ENCODE peak calls at places on chromosomes 12 and 14, in eight cellular contexts. S is fibroblast of lung, V is astrocyte of the cerebellum, I is A549, B is hepatocyte, Y is heart right ventricle, T is stomach, F is HCT116. P is an unnamed sample.

GRCh38 chr12:122028601-122029560 is 7.2 kb downstream of the BCL7A start:
- DNase-seq in F (no peak), B (no peak), S (no peak), I (no peak), T (no peak), Y (no peak), V (no peak), P (no peak)

GRCh38 chr14:64930085-64930843 is 12.3 kb downstream of the GPX2 start:
- DNase-seq in B (no peak), S (no peak), V (no peak), Y (no peak), F (no peak), I (no peak), T (no peak), P (no peak)

GRCh38 chr14:37974421-37974820 is 233.3 kb upstream of the SSTR1 start:
- DNase-seq in B (no peak), Y (no peak), S (no peak), I (no peak), F (no peak), V (no peak), T (no peak), P (no peak)

GRCh38 chr12:94812345-94812744 is 162.0 kb upstream of the TMCC3 start:
- DNase-seq in S (no peak), I (no peak), B (no peak), Y (no peak), F (no peak), T (no peak), V (no peak), P (no peak)

GRCh38 chr12:68565391-68565903 is 45.3 kb upstream of the RAP1B start:
- DNase-seq in T (no peak), I (no peak), B (peak), Y (no peak), V (peak), S (peak), F (no peak), P (no peak)

GRCh38 chr14:68976160-68977067 is 2.7 kb downstream of the ACTN1 start:
- DNase-seq in T (no peak), S (peak), V (no peak), Y (peak), I (no peak), F (no peak), B (peak), P (no peak)

GRCh38 chr12:49296034-49296835 is 1.3 kb downstream of the PRPH start:
- DNase-seq in I (peak), S (no peak), T (peak), Y (no peak), F (no peak), V (no peak), B (peak), P (no peak)

GRCh38 chr12:32217354-32218310 is 111.0 kb downstream of the BICD1 start:
- DNase-seq in Y (no peak), F (no peak), V (peak), B (no peak), I (peak), S (peak), T (no peak), P (peak)

GRCh38 chr12:24014853-24015590 is 65.6 kb upstream of the SOX5 start:
- DNase-seq in F (no peak), Y (no peak), V (no peak), B (no peak), S (no peak), T (no peak), I (no peak), P (no peak)

GRCh38 chr12:104671407-104672095 is 214.8 kb downstream of the CHST11 start:
- DNase-seq in I (peak), S (peak), V (peak), F (peak), Y (peak), T (peak), B (peak), P (peak)

GRCh38 chr14:22598099-22598895 is at the start of gene ABHD4:
- DNase-seq in B (peak), S (peak), V (no peak), F (no peak), I (peak), Y (peak), T (peak), P (no peak)

GRCh38 chr14:22600027-22600426 is 1.9 kb downstream of the ABHD4 start:
- DNase-seq in Y (no peak), B (no peak), V (no peak), F (no peak), T (no peak), I (no peak), S (no peak), P (no peak)

GRCh38 chr14:22598896-22599244 is 770 bp downstream of the ABHD4 start:
- DNase-seq in B (peak), T (peak), F (peak), I (peak), S (peak), V (peak), Y (no peak), P (no peak)

GRCh38 chr14:22597771-22598098 is 365 bp upstream of the ABHD4 start:
- DNase-seq in V (no peak), S (peak), B (no peak), F (no peak), I (no peak), T (no peak), Y (no peak), P (no peak)

GRCh38 chr14:22599349-22599748 is 1.2 kb downstream of the ABHD4 start:
- DNase-seq in V (no peak), B (no peak), S (no peak), I (no peak), T (no peak), F (no peak), Y (no peak), P (no peak)
- H3K4me3 ChIP-seq in V (peak), B (peak), S (peak), I (peak), T (peak), F (no peak), Y (peak), P (peak)

GRCh38 chr14:81164167-81164774 is 56.5 kb downstream of the GTF2A1 start:
- DNase-seq in S (peak), F (peak), B (peak), T (peak), V (peak), I (peak), Y (peak), P (peak)
- TF ChIP-seq CTCF in S (peak), F (peak), B (peak), T (no peak), V (peak), I (peak), Y (peak), P (peak)

GRCh38 chr14:91317381-91318313 is 73.1 kb upstream of the GPR68 start:
- DNase-seq in V (no peak), I (no peak), T (peak), S (peak), F (no peak), Y (peak), B (no peak), P (no peak)
- H3K4me3 ChIP-seq in V (no peak), I (no peak), T (no peak), S (no peak), F (no peak), Y (no peak), B (no peak), P (no peak)

DNA sequence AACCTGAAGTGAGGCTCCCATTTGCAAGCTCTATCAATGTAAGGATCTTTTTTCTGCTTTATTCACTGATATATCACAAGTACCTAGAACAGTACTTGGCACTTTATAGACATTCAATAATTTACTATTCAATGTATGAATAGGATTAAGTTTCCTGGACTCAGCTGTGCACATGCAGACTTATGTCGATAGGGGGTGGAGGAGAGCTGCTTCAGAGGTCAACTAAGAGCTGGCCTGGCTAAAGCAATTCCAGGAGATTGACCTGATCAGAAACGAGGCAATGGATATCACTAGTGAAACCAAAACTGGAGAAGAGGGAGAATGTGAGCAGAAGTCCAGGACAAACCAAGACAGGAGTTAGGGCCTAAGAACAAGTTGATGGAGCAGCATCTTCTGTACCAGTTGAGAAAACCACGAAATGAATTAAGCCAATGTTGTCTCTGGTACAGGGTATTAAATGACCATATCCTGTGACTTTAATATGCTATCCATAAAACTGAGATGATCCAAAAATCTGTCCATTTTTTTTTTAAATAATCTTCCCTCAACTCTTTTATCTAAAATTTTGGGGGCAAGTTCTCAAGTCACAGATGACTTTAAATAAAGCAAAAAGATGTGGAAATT is 169.2 kb downstream of the PIK3C2G start:
- DNase-seq in I (peak), S (peak), F (peak), B (peak), V (peak), Y (peak), T (peak), P (peak)
- TF ChIP-seq CTCF in I (peak), S (peak), F (peak), B (peak), V (peak), Y (peak), T (no peak), P (peak)

DNA sequence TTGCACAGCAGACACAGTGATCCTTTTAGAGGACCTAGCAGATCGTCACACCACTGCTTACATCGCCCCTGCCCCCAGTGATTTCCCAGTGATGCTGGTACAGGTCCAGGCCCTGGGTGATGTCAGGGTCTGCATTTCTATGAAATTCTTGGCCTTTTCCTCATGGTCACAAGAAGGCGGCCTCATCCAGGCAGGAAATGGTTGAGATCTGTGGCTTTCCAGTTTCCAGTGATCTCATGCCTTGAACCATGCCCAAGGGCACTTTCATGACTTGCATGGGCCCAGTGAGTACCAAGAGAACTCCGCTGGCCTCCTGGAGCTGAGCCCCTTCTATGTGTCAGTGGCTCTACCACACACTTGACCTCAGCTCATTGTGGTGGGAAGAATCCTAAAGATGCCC is 41.9 kb upstream of the BDKRB2 start:
- DNase-seq in S (peak), I (no peak), Y (no peak), F (no peak), T (peak), B (no peak), V (no peak), P (no peak)
- H3K4me3 ChIP-seq in S (no peak), I (no peak), Y (no peak), F (no peak), T (no peak), B (no peak), V (no peak), P (no peak)

P was measured in epithelial cell of proximal tubule.